ENCODE peak calls at places on chromosome 13, in four cellular contexts. M is AG10803, V is left ventricle myocardium inferior, I is Caco-2. Q is an unnamed sample.

GRCh38 chr13:39874331-39875055 is 219.0 kb downstream of the COG6 start:
- DNase-seq in I (no peak), M (peak; percentile 53), V (no peak), Q (no peak)

GRCh38 chr13:110980921-110981320 is 66.1 kb upstream of the ANKRD10 start:
- DNase-seq in M (no peak), V (no peak), I (no peak), Q (no peak)

GRCh38 chr13:31067416-31068118 is 94.1 kb downstream of the HSPH1 start:
- DNase-seq in M (peak; percentile 55), I (no peak), V (no peak), Q (no peak)

GRCh38 chr13:63605403-63605802 is 2189.8 kb upstream of the PCDH20 start:
- DNase-seq in M (no peak), V (no peak), I (no peak), Q (no peak)

GRCh38 chr13:42807236-42807635 is 25.9 kb downstream of the FAM216B start:
- DNase-seq in V (no peak), M (peak; percentile 26), I (no peak), Q (peak; percentile 28)

GRCh38 chr13:46565808-46566750 is 13.1 kb downstream of the LRCH1 start:
- DNase-seq in M (no peak), I (no peak), V (no peak), Q (no peak)

GRCh38 chr13:103883698-103884097 is 817.5 kb upstream of the SLC10A2 start:
- DNase-seq in M (no peak), V (no peak), I (no peak), Q (no peak)

GRCh38 chr13:36718686-36719085 is 44.9 kb downstream of the SERTM1 start:
- DNase-seq in V (no peak), M (no peak), I (no peak), Q (no peak)

GRCh38 chr13:114017028-114017630 is 43.3 kb upstream of the C13orf46 start:
- DNase-seq in V (no peak), M (peak; percentile 28), I (no peak), Q (no peak)

GRCh38 chr13:25922373-25922772 is 129.4 kb downstream of the SHISA2 start:
- DNase-seq in M (peak; percentile 20), I (no peak), V (no peak), Q (no peak)

GRCh38 chr13:32538234-32538620 is 368 bp downstream of the N4BP2L2 start:
- DNase-seq in I (peak; percentile 60), V (peak; percentile 18), M (peak; percentile 41), Q (no peak)

GRCh38 chr13:114043421-114044053 is 69.7 kb upstream of the C13orf46 start:
- DNase-seq in I (no peak), V (peak; percentile 71), M (peak; percentile 95), Q (peak; percentile 47)

GRCh38 chr13:38693168-38693567 is 6.3 kb downstream of the FREM2 start:
- DNase-seq in I (no peak), M (no peak), V (no peak), Q (no peak)

GRCh38 chr13:35789335-35790166 is 313.1 kb upstream of the MAB21L1 start:
- DNase-seq in M (peak; percentile 70), V (no peak), I (no peak), Q (peak; percentile 21)

GRCh38 chr13:99028890-99029289 is 51.0 kb upstream of the DOCK9 start:
- DNase-seq in I (no peak), M (no peak), V (no peak), Q (peak; percentile 67)

GRCh38 chr13:24685314-24685713 is 5.1 kb downstream of the ATP12A start:
- DNase-seq in M (no peak), V (no peak), I (no peak), Q (no peak)

GRCh38 chr13:40192516-40193257 is 473.8 kb downstream of the FOXO1 start:
- DNase-seq in M (peak; percentile 18), V (no peak), I (no peak), Q (no peak)

GRCh38 chr13:72537400-72537780 is 190.0 kb downstream of the MZT1 start:
- DNase-seq in I (no peak), V (no peak), M (no peak), Q (no peak)
- H3K4me3 ChIP-seq in I (no peak overlapping the region), V (peak overlapping the region; percentile 22), M (no peak overlapping the region), Q (no peak overlapping the region)

GRCh38 chr13:21319869-21320641 is 139.0 kb downstream of the ZDHHC20 start:
- DNase-seq in V (no peak), M (no peak), I (no peak), Q (no peak)
- H3K4me3 ChIP-seq in V (no peak overlapping the region), M (no peak overlapping the region), I (no peak overlapping the region), Q (no peak overlapping the region)

DNA sequence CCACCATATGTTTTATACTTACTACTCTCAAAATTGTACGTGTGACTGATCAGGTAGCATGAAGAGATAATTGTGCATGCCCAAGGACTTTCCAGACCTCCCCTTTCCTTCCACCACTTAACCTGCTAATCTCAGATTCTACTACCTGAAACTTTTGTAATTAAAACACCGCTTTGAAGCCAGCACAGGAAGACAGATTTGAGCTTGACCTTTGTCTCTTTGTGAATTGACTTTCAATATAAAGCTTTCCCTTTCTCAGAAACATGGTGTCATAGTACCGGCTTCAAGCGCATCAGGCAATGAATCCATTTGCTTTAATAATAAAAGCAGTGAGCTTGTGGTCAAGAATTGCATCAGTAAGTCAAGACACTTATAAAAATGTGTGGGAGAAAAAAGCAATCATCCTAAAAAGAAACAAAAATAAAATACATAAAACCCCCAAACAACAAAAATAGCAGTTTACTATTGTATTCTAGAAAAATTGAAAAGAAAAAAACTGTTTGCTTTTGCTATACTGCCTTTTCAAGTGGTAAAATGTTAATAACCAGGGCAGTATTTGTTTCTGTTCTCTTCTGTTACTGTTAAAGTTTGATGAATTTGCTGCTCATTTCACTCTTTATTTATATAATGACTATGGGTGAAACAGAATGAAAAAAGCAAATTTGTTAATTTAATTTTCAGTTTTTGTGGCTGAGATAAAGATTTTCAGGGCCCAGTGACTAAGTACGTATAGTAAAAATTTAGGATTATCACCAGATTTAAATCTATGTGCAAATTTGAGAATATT is 2075.3 kb downstream of the PCDH9 start:
- DNase-seq in V (no peak), I (no peak), M (no peak), Q (no peak)
- H3K4me3 ChIP-seq in V (no peak overlapping the region), I (no peak overlapping the region), M (no peak overlapping the region), Q (no peak overlapping the region)

GRCh38 chr13:52737451-52737850 is 2.2 kb downstream of the CNMD start:
- DNase-seq in M (no peak), V (no peak), I (no peak), Q (no peak)

GRCh38 chr13:52736891-52737290 is 2.7 kb downstream of the CNMD start:
- DNase-seq in M (no peak), V (no peak), I (no peak), Q (no peak)

GRCh38 chr13:52738719-52739467 is 727 bp downstream of the CNMD start:
- DNase-seq in V (no peak), M (no peak), I (no peak), Q (no peak)

GRCh38 chr13:52739468-52740071 is at the start of gene CNMD:
- DNase-seq in I (no peak), V (no peak), M (no peak), Q (no peak)

GRCh38 chr13:52737900-52738299 is 1.7 kb downstream of the CNMD start:
- DNase-seq in I (no peak), M (no peak), V (no peak), Q (no peak)
- H3K4me3 ChIP-seq in I (no peak overlapping the region), M (no peak overlapping the region), V (no peak overlapping the region), Q (no peak overlapping the region)

DNA sequence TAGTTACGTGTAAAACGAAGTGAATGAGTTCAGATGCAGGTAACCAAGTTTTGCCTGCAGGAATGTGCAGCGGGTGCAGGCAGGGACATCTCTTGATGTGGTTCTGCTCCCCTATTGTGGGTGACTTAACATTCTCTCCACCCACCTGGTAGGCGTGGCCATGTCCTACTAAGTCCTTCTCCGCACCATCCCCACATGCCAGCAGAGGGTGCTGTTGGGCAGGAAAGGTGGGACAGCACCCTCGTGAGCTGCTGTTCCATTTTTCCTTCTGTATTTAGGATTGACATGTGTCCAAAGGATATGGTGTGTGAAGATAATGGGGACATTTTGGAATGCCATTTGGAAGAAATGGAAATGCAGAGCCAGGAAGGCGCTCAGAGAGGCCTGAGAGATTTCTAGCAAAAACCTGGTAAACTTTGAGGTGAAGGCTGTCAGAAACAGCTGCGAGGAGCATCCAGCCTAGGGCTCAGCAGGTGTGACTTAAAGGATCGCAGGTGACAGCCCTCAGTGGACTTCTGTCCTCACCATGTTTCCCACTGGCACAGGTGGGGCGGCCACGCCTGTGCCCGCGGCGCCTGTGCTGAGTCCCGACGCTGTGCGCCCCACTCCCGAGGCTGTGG is 26.2 kb upstream of the MCF2L start:
- DNase-seq in I (peak; percentile 97), V (peak; percentile 97), M (peak; percentile 87), Q (peak; percentile 96)
- H3K4me3 ChIP-seq in I (peak overlapping the region; percentile 69), V (peak overlapping the region; percentile 74), M (peak overlapping the region; percentile 31), Q (no peak overlapping the region)

DNA sequence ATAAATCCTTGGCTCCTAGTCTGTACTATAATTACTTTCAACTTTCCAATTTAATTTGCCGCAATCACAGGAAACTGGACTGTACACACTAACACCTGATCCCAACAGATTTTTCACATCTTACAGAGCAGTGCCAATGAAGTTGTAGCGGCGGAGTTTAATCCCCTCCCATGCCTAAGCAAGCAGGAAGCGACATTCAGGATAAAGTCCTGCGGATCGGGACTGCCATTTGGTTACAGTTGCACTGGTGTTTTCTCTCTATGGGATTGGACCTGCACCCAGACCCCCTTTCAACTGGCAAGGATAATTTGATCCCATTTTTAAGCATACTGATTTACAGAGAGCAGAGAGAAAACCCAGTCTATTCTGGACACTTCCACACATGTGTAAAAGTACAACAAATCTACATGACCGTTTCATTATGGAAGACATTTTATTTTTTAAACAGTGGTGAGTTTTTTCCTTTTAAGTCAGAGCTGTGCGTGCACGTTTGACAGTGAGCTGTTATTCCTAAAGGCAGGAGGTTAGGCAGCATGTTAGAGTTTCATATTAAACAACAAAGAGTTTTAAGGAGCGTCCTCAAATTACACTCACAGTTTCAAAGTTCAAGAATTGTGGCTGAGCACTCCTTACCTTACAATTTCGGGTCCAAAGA is 141.8 kb upstream of the RFC3 start:
- DNase-seq in V (no peak), M (peak; percentile 3), I (no peak), Q (no peak)
- H3K4me3 ChIP-seq in V (peak overlapping the region; percentile 73), M (peak overlapping the region; percentile 61), I (peak overlapping the region; percentile 46), Q (no peak overlapping the region)

GRCh38 chr13:50511877-50512332 is 331.6 kb downstream of the DLEU7 start:
- DNase-seq in V (no peak), I (no peak), M (no peak), Q (peak; percentile 63)
- H3K4me3 ChIP-seq in V (peak overlapping the region; percentile 54), I (no peak overlapping the region), M (peak overlapping the region; percentile 47), Q (peak overlapping the region; percentile 51)